ENCODE peak calls at places on chromosomes 12 and 14, in seven cellular contexts. One of them, this sample, is unnamed.
A peak's percentile ranks its signal among the peaks of the same experiment; 100 is the strongest.

GRCh38 chr12:4809013-4809448 is 88.8 kb downstream of the GALNT8 start:
- DNase-seq in endothelial cell of umbilical vein: no peak
- DNase-seq in DND-41: no peak
- DNase-seq in lower lobe of right lung: no peak
- DNase-seq in progenitor cell of endocrine pancreas: peak; percentile 65
- DNase-seq in heart left ventricle: no peak
- DNase-seq in glutamatergic neuron: peak; percentile 78
- DNase-seq in this sample: no peak

GRCh38 chr12:80941916-80942315 is 4.2 kb upstream of the LIN7A start:
- DNase-seq in endothelial cell of umbilical vein: no peak
- DNase-seq in DND-41: no peak
- DNase-seq in lower lobe of right lung: no peak
- DNase-seq in progenitor cell of endocrine pancreas: no peak
- DNase-seq in heart left ventricle: no peak
- DNase-seq in glutamatergic neuron: no peak
- DNase-seq in this sample: no peak

GRCh38 chr14:20489093-20489994 is 16.0 kb upstream of the RNASE10 start:
- DNase-seq in endothelial cell of umbilical vein: no peak
- DNase-seq in DND-41: no peak
- DNase-seq in lower lobe of right lung: no peak
- DNase-seq in progenitor cell of endocrine pancreas: no peak
- DNase-seq in heart left ventricle: peak; percentile 19
- DNase-seq in glutamatergic neuron: no peak
- DNase-seq in this sample: peak; percentile 98

GRCh38 chr12:67651380-67651695 is 2.8 kb downstream of the DYRK2 start:
- DNase-seq in endothelial cell of umbilical vein: peak; percentile 8
- DNase-seq in DND-41: peak; percentile 54
- DNase-seq in lower lobe of right lung: no peak
- DNase-seq in progenitor cell of endocrine pancreas: no peak
- DNase-seq in heart left ventricle: no peak
- DNase-seq in glutamatergic neuron: no peak
- DNase-seq in this sample: peak; percentile 38

GRCh38 chr14:51328942-51329350 is 88.9 kb downstream of the TMX1 start:
- DNase-seq in endothelial cell of umbilical vein: no peak
- DNase-seq in DND-41: no peak
- DNase-seq in lower lobe of right lung: no peak
- DNase-seq in progenitor cell of endocrine pancreas: no peak
- DNase-seq in heart left ventricle: no peak
- DNase-seq in glutamatergic neuron: no peak
- DNase-seq in this sample: no peak

GRCh38 chr12:9223830-9224229 is 15.6 kb upstream of the PZP start:
- DNase-seq in endothelial cell of umbilical vein: no peak
- DNase-seq in DND-41: no peak
- DNase-seq in lower lobe of right lung: no peak
- DNase-seq in progenitor cell of endocrine pancreas: no peak
- DNase-seq in heart left ventricle: no peak
- DNase-seq in glutamatergic neuron: no peak
- DNase-seq in this sample: no peak

GRCh38 chr12:96094201-96094600 is 58.8 kb upstream of the LTA4H start:
- DNase-seq in endothelial cell of umbilical vein: peak; percentile 93
- DNase-seq in DND-41: peak; percentile 9
- DNase-seq in lower lobe of right lung: no peak
- DNase-seq in progenitor cell of endocrine pancreas: no peak
- DNase-seq in heart left ventricle: peak; percentile 42
- DNase-seq in glutamatergic neuron: peak; percentile 28
- DNase-seq in this sample: peak; percentile 71

GRCh38 chr14:59482471-59483331 is 1.5 kb downstream of the L3HYPDH start:
- DNase-seq in endothelial cell of umbilical vein: peak; percentile 73
- DNase-seq in DND-41: no peak
- DNase-seq in lower lobe of right lung: no peak
- DNase-seq in progenitor cell of endocrine pancreas: no peak
- DNase-seq in heart left ventricle: no peak
- DNase-seq in glutamatergic neuron: no peak
- DNase-seq in this sample: peak; percentile 6

GRCh38 chr12:15693233-15693911 is 95.8 kb downstream of the EPS8 start:
- DNase-seq in endothelial cell of umbilical vein: no peak
- DNase-seq in DND-41: no peak
- DNase-seq in lower lobe of right lung: no peak
- DNase-seq in progenitor cell of endocrine pancreas: no peak
- DNase-seq in heart left ventricle: no peak
- DNase-seq in glutamatergic neuron: no peak
- DNase-seq in this sample: no peak

GRCh38 chr12:120159509-120160237 is 34.8 kb downstream of the GCN1 start:
- DNase-seq in endothelial cell of umbilical vein: no peak
- DNase-seq in DND-41: no peak
- DNase-seq in lower lobe of right lung: no peak
- DNase-seq in progenitor cell of endocrine pancreas: no peak
- DNase-seq in heart left ventricle: no peak
- DNase-seq in glutamatergic neuron: no peak
- DNase-seq in this sample: no peak

GRCh38 chr12:113732916-113733315 is 233.2 kb downstream of the RBM19 start:
- DNase-seq in endothelial cell of umbilical vein: no peak
- DNase-seq in DND-41: no peak
- DNase-seq in lower lobe of right lung: no peak
- DNase-seq in progenitor cell of endocrine pancreas: no peak
- DNase-seq in heart left ventricle: no peak
- DNase-seq in glutamatergic neuron: no peak
- DNase-seq in this sample: no peak

GRCh38 chr14:23066855-23067744 is 9.8 kb upstream of the CDH24 start:
- DNase-seq in endothelial cell of umbilical vein: no peak
- DNase-seq in DND-41: no peak
- DNase-seq in lower lobe of right lung: no peak
- DNase-seq in progenitor cell of endocrine pancreas: no peak
- DNase-seq in heart left ventricle: no peak
- DNase-seq in glutamatergic neuron: no peak
- DNase-seq in this sample: no peak

GRCh38 chr14:37452323-37452722 is 142.7 kb downstream of the FOXA1 start:
- DNase-seq in endothelial cell of umbilical vein: no peak
- DNase-seq in DND-41: no peak
- DNase-seq in lower lobe of right lung: no peak
- DNase-seq in progenitor cell of endocrine pancreas: no peak
- DNase-seq in heart left ventricle: no peak
- DNase-seq in glutamatergic neuron: no peak
- DNase-seq in this sample: no peak

GRCh38 chr12:44015333-44015941 is 179.6 kb downstream of the TMEM117 start:
- DNase-seq in endothelial cell of umbilical vein: peak; percentile 56
- DNase-seq in DND-41: no peak
- DNase-seq in lower lobe of right lung: no peak
- DNase-seq in progenitor cell of endocrine pancreas: no peak
- DNase-seq in heart left ventricle: no peak
- DNase-seq in glutamatergic neuron: no peak
- DNase-seq in this sample: peak; percentile 56

GRCh38 chr12:52171950-52172512 is 19.8 kb downstream of the KRT80 start:
- DNase-seq in endothelial cell of umbilical vein: no peak
- DNase-seq in DND-41: peak; percentile 20
- DNase-seq in lower lobe of right lung: peak; percentile 65
- DNase-seq in progenitor cell of endocrine pancreas: peak; percentile 46
- DNase-seq in heart left ventricle: no peak
- DNase-seq in glutamatergic neuron: peak; percentile 67
- DNase-seq in this sample: peak; percentile 72

GRCh38 chr12:2845280-2845679 is 10.4 kb upstream of the NRIP2 start:
- DNase-seq in endothelial cell of umbilical vein: peak; percentile 74
- DNase-seq in DND-41: no peak
- DNase-seq in lower lobe of right lung: no peak
- DNase-seq in progenitor cell of endocrine pancreas: no peak
- DNase-seq in heart left ventricle: peak; percentile 50
- DNase-seq in glutamatergic neuron: no peak
- DNase-seq in this sample: no peak

GRCh38 chr12:29072631-29073030 is 76.4 kb upstream of the FAR2 start:
- DNase-seq in endothelial cell of umbilical vein: no peak
- DNase-seq in DND-41: no peak
- DNase-seq in lower lobe of right lung: no peak
- DNase-seq in progenitor cell of endocrine pancreas: no peak
- DNase-seq in heart left ventricle: no peak
- DNase-seq in glutamatergic neuron: no peak
- DNase-seq in this sample: no peak

GRCh38 chr14:77201696-77202095 is 20.1 kb downstream of the TMEM63C start:
- DNase-seq in endothelial cell of umbilical vein: no peak
- DNase-seq in DND-41: no peak
- DNase-seq in lower lobe of right lung: no peak
- DNase-seq in progenitor cell of endocrine pancreas: no peak
- DNase-seq in heart left ventricle: no peak
- DNase-seq in glutamatergic neuron: no peak
- DNase-seq in this sample: no peak
- TF ChIP-seq CTCF in endothelial cell of umbilical vein: no peak
- TF ChIP-seq CTCF in DND-41: no peak
- TF ChIP-seq CTCF in lower lobe of right lung: no peak
- TF ChIP-seq CTCF in progenitor cell of endocrine pancreas: no peak
- TF ChIP-seq CTCF in heart left ventricle: no peak
- TF ChIP-seq CTCF in glutamatergic neuron: no peak
- TF ChIP-seq CTCF in this sample: no peak

GRCh38 chr14:54902143-54902520 is 494 bp downstream of the GCH1 start:
- DNase-seq in endothelial cell of umbilical vein: no peak
- DNase-seq in DND-41: peak; percentile 79
- DNase-seq in lower lobe of right lung: peak; percentile 88
- DNase-seq in progenitor cell of endocrine pancreas: peak; percentile 68
- DNase-seq in heart left ventricle: peak; percentile 77
- DNase-seq in glutamatergic neuron: peak; percentile 64
- DNase-seq in this sample: peak; percentile 77
- TF ChIP-seq CTCF in endothelial cell of umbilical vein: no peak
- TF ChIP-seq CTCF in DND-41: no peak
- TF ChIP-seq CTCF in lower lobe of right lung: no peak
- TF ChIP-seq CTCF in progenitor cell of endocrine pancreas: peak; percentile 17
- TF ChIP-seq CTCF in heart left ventricle: no peak
- TF ChIP-seq CTCF in glutamatergic neuron: no peak
- TF ChIP-seq CTCF in this sample: no peak

DNA sequence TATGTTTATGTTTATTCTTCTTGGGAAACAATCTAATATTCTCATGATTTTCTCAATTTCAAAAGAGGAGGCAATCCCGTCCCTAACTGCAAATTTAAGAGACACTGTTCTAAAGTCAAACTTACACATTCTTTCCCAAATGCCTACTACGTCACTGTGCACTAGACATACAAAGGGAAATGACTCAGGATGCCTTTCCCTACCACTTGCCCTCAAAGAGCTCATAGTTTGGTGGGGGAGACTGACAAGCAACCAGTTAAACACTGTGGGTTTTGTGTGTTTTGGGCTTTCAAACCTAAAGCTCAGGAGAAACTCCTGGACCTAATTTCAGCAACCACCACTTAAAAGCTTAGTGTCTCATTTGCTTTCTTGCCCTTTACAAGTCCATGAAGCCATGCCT is 58.4 kb downstream of the ATP2B1 start:
- DNase-seq in endothelial cell of umbilical vein: no peak
- DNase-seq in DND-41: no peak
- DNase-seq in lower lobe of right lung: no peak
- DNase-seq in progenitor cell of endocrine pancreas: no peak
- DNase-seq in heart left ventricle: no peak
- DNase-seq in glutamatergic neuron: no peak
- DNase-seq in this sample: no peak
- TF ChIP-seq CTCF in endothelial cell of umbilical vein: no peak
- TF ChIP-seq CTCF in DND-41: no peak
- TF ChIP-seq CTCF in lower lobe of right lung: no peak
- TF ChIP-seq CTCF in progenitor cell of endocrine pancreas: no peak
- TF ChIP-seq CTCF in heart left ventricle: no peak
- TF ChIP-seq CTCF in glutamatergic neuron: no peak
- TF ChIP-seq CTCF in this sample: no peak

DNA sequence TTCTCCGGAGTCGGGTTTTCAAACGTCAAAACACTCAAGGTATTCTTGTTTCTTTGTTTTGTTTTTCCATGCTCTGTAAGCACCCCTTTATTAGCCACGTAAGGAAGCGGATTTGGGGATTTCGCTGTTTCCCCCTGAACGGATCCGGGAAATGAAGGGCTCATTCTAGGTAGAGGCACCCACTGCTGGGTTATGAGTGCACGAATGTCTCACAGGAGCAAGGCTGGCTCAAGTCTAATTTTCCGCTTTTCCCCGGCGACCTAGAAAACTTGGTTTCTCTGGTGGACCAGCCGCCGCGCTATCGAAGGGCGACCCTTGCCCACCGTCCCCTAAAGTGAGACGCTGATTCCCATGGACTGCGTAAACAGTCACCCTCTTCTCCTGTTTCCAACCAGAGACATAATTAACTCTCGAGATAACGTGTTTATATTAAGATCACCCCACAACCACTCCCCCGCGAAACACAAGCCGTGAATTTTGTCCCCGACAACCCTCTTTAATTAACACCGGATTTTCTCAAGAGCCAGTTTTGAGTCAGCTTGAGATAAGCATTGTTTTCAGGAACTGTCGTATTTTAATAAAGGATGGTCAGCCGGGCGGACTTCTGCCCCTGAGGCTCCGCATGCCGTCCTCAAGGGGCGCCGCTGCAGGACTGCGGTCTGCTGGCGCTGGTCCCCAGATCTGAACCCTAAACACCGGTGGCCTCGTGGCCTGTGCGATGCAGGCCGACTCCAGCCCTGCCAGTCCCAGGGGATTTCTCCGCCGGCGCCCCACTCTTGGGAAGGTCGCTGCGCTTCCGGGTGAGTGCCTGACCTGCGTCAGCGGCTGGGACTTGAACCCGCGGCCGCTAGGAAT is 523 bp upstream of the ABCC9 start:
- DNase-seq in endothelial cell of umbilical vein: peak; percentile 20
- DNase-seq in DND-41: no peak
- DNase-seq in lower lobe of right lung: peak; percentile 65
- DNase-seq in progenitor cell of endocrine pancreas: peak; percentile 40
- DNase-seq in heart left ventricle: peak; percentile 72
- DNase-seq in glutamatergic neuron: peak; percentile 67
- DNase-seq in this sample: no peak
- TF ChIP-seq CTCF in endothelial cell of umbilical vein: peak; percentile 22
- TF ChIP-seq CTCF in DND-41: no peak
- TF ChIP-seq CTCF in lower lobe of right lung: peak; percentile 45
- TF ChIP-seq CTCF in progenitor cell of endocrine pancreas: peak; percentile 74
- TF ChIP-seq CTCF in heart left ventricle: peak; percentile 33
- TF ChIP-seq CTCF in glutamatergic neuron: no peak
- TF ChIP-seq CTCF in this sample: no peak